ENCODE peak calls at places on chromosomes 3 and 15, in six cellular contexts. O is stimulated activated CD4-positive, alpha-beta T cell treated with anti-CD3 and anti-CD28 coated beads, TNF-alpha, amount 100 ng/mL, for 4 hours; S is sigmoid colon; L is ELR; Z is HuH-7.5; U is GM13976. C is an unnamed sample.

GRCh38 chr3:153783804-153784203 is 337.4 kb upstream of the ARHGEF26 start:
- DNase-seq in O (no peak), S (no peak), L (no peak), Z (no peak), U (no peak), C (no peak)

GRCh38 chr3:9347887-9348286 is 15.0 kb upstream of the THUMPD3 start:
- DNase-seq in O (no peak), S (no peak), L (peak), Z (no peak), U (no peak), C (no peak)

GRCh38 chr3:58434170-58434507 is 507 bp upstream of the PDHB start:
- DNase-seq in O (no peak), S (no peak), L (no peak), Z (no peak), U (no peak), C (no peak)

GRCh38 chr3:155391583-155391982 is 98.1 kb upstream of the STRIT1 start:
- DNase-seq in O (no peak), S (peak), L (peak), Z (no peak), U (no peak), C (no peak)

GRCh38 chr3:172717493-172718088 is 6.7 kb upstream of the NCEH1 start:
- DNase-seq in O (no peak), S (no peak), L (peak), Z (no peak), U (no peak), C (no peak)

GRCh38 chr3:191774485-191774884 is 313.5 kb downstream of the PYDC2 start:
- DNase-seq in O (no peak), S (no peak), L (peak), Z (no peak), U (no peak), C (no peak)

GRCh38 chr3:98593046-98593936 is at the start of gene CPOX:
- DNase-seq in O (peak), S (peak), L (peak), Z (peak), U (peak), C (peak)

GRCh38 chr3:65596511-65597224 is 442.1 kb downstream of the MAGI1 start:
- DNase-seq in O (no peak), S (no peak), L (no peak), Z (no peak), U (no peak), C (no peak)

GRCh38 chr15:60635507-60636352 is 156.8 kb upstream of the ICE2 start:
- DNase-seq in O (no peak), S (no peak), L (peak), Z (no peak), U (peak), C (no peak)

GRCh38 chr3:70816346-70816745 is 503.9 kb upstream of the MDFIC2 start:
- DNase-seq in O (no peak), S (no peak), L (no peak), Z (no peak), U (no peak), C (no peak)

GRCh38 chr3:99474776-99475175 is 163.6 kb upstream of the COL8A1 start:
- DNase-seq in O (no peak), S (no peak), L (no peak), Z (no peak), U (no peak), C (no peak)

GRCh38 chr3:81485444-81485865 is 276.0 kb downstream of the GBE1 start:
- DNase-seq in O (no peak), S (no peak), L (peak), Z (no peak), U (peak), C (no peak)

GRCh38 chr3:167406876-167407492 is 26.9 kb upstream of the ZBBX start:
- DNase-seq in O (no peak), S (no peak), L (peak), Z (no peak), U (no peak), C (no peak)

GRCh38 chr15:82139823-82140268 is 94.0 kb upstream of the MEX3B start:
- DNase-seq in O (no peak), S (no peak), L (peak), Z (no peak), U (no peak), C (no peak)

GRCh38 chr3:30693470-30694120 is 87.2 kb downstream of the TGFBR2 start:
- DNase-seq in O (peak), S (peak), L (peak), Z (peak), U (peak), C (no peak)

GRCh38 chr3:113516115-113516505 is 1.2 kb upstream of the SPICE1 start:
- DNase-seq in O (no peak), S (no peak), L (peak), Z (no peak), U (no peak), C (no peak)

GRCh38 chr3:139764069-139764905 is 86.5 kb upstream of the NMNAT3 start:
- DNase-seq in O (no peak), S (no peak), L (no peak), Z (no peak), U (no peak), C (no peak)

GRCh38 chr3:38031022-38031994 is 1.9 kb upstream of the PLCD1 start:
- DNase-seq in O (peak), S (peak), L (peak), Z (no peak), U (no peak), C (no peak)

GRCh38 chr3:49602049-49602554 is 47.8 kb downstream of the BSN start:
- DNase-seq in O (no peak), S (no peak), L (peak), Z (no peak), U (no peak), C (no peak)

GRCh38 chr15:89081878-89082277 is 6.4 kb upstream of the ABHD2 start:
- DNase-seq in O (no peak), S (no peak), L (no peak), Z (no peak), U (no peak), C (no peak)

GRCh38 chr3:72152551-72153476 is 367.9 kb upstream of the PROK2 start:
- DNase-seq in O (no peak), S (peak), L (no peak), Z (no peak), U (no peak), C (peak)

GRCh38 chr15:48855501-48856440 is 22.2 kb upstream of the EID1 start:
- DNase-seq in O (no peak), S (no peak), L (peak), Z (peak), U (no peak), C (no peak)

GRCh38 chr15:48456126-48456525 is 124.9 kb downstream of the DUT start:
- DNase-seq in O (no peak), S (no peak), L (no peak), Z (no peak), U (no peak), C (no peak)

GRCh38 chr3:14651440-14652251 is at the start of gene CCDC174:
- DNase-seq in O (peak), S (peak), L (peak), Z (peak), U (peak), C (peak)

GRCh38 chr3:53888229-53888628 is 3.4 kb downstream of the SELENOK start:
- DNase-seq in O (no peak), S (no peak), L (no peak), Z (no peak), U (no peak), C (no peak)

GRCh38 chr3:75001330-75001729 is 386.9 kb upstream of the CNTN3 start:
- DNase-seq in O (no peak), S (no peak), L (peak), Z (peak), U (peak), C (no peak)

GRCh38 chr3:50539887-50540286 is 27.7 kb downstream of the C3orf18 start:
- DNase-seq in O (no peak), S (no peak), L (no peak), Z (no peak), U (no peak), C (no peak)

GRCh38 chr3:58864480-58864879 is 185.3 kb downstream of the CFAP20DC start:
- DNase-seq in O (no peak), S (no peak), L (peak), Z (no peak), U (no peak), C (no peak)

GRCh38 chr3:126358816-126359181 is 1.6 kb upstream of the KLF15 start:
- DNase-seq in O (no peak), S (peak), L (no peak), Z (no peak), U (no peak), C (no peak)

GRCh38 chr3:53744351-53744750 is 101.9 kb downstream of the CHDH start:
- DNase-seq in O (no peak), S (no peak), L (no peak), Z (no peak), U (no peak), C (no peak)

GRCh38 chr3:66138336-66139234 is 82.2 kb upstream of the SLC25A26 start:
- DNase-seq in O (no peak), S (peak), L (peak), Z (peak), U (peak), C (no peak)

GRCh38 chr3:168025076-168025475 is 70.6 kb downstream of the GOLIM4 start:
- DNase-seq in O (no peak), S (no peak), L (peak), Z (no peak), U (no peak), C (no peak)

GRCh38 chr3:197168606-197169005 is 129.8 kb downstream of the DLG1 start:
- DNase-seq in O (no peak), S (no peak), L (peak), Z (no peak), U (no peak), C (no peak)

GRCh38 chr3:184241447-184242296 is 7.1 kb downstream of the ALG3 start:
- DNase-seq in O (no peak), S (no peak), L (peak), Z (peak), U (peak), C (no peak)

GRCh38 chr15:70882361-70882760 is 9.9 kb downstream of the THAP10 start:
- DNase-seq in O (no peak), S (no peak), L (peak), Z (no peak), U (no peak), C (no peak)

GRCh38 chr3:103083848-103084631 is 649.2 kb downstream of the ZPLD1 start:
- DNase-seq in O (no peak), S (no peak), L (no peak), Z (no peak), U (no peak), C (no peak)

GRCh38 chr15:35397027-35397426 is 148.9 kb downstream of the DPH6 start:
- DNase-seq in O (no peak), S (no peak), L (no peak), Z (no peak), U (no peak), C (no peak)

GRCh38 chr3:130950641-130951040 is 56.8 kb downstream of the ATP2C1 start:
- DNase-seq in O (no peak), S (no peak), L (peak), Z (no peak), U (no peak), C (no peak)

GRCh38 chr3:22245122-22245521 is 494.1 kb upstream of the ZNF385D start:
- DNase-seq in O (no peak), S (no peak), L (peak), Z (no peak), U (no peak), C (peak)

GRCh38 chr3:98589331-98589870 is 4.0 kb downstream of the CPOX start:
- DNase-seq in O (no peak), S (no peak), L (no peak), Z (no peak), U (no peak), C (no peak)

C was measured in Right ventricle myocardium inferior.